ENCODE peak calls at places on chromosomes 5 and 9, in ten cellular contexts. One of them, this sample, is unnamed.

GRCh38 chr9:130147910-130148309 is 24.3 kb upstream of the NCS1 start:
- DNase-seq in astrocyte: no peak
- DNase-seq in body of pancreas: no peak
- DNase-seq in D721Med: no peak
- DNase-seq in PC-3: no peak
- DNase-seq in foreskin fibroblast: no peak
- DNase-seq in BE2C: no peak
- DNase-seq in PC-9: no peak
- DNase-seq in CD8-positive, alpha-beta T cell: no peak
- DNase-seq in H9: no peak
- DNase-seq in this sample: no peak

GRCh38 chr5:56352808-56353590 is 119.9 kb upstream of the ANKRD55 start:
- DNase-seq in CD8-positive, alpha-beta T cell: no peak
- DNase-seq in PC-9: no peak
- DNase-seq in H9: no peak
- DNase-seq in BE2C: no peak
- DNase-seq in PC-3: no peak
- DNase-seq in body of pancreas: no peak
- DNase-seq in D721Med: no peak
- DNase-seq in astrocyte: no peak
- DNase-seq in foreskin fibroblast: no peak
- DNase-seq in this sample: no peak

GRCh38 chr5:178483620-178484019 is 106.6 kb downstream of the COL23A1 start:
- DNase-seq in CD8-positive, alpha-beta T cell: peak
- DNase-seq in BE2C: no peak
- DNase-seq in D721Med: no peak
- DNase-seq in H9: no peak
- DNase-seq in PC-3: no peak
- DNase-seq in astrocyte: no peak
- DNase-seq in PC-9: no peak
- DNase-seq in foreskin fibroblast: no peak
- DNase-seq in body of pancreas: no peak
- DNase-seq in this sample: no peak

GRCh38 chr5:127858116-127858784 is 155.1 kb downstream of the CCDC192 start:
- DNase-seq in CD8-positive, alpha-beta T cell: no peak
- DNase-seq in BE2C: peak
- DNase-seq in H9: no peak
- DNase-seq in PC-9: no peak
- DNase-seq in D721Med: peak
- DNase-seq in PC-3: no peak
- DNase-seq in foreskin fibroblast: no peak
- DNase-seq in astrocyte: peak
- DNase-seq in body of pancreas: no peak
- DNase-seq in this sample: no peak

GRCh38 chr9:99873531-99873930 is 32.9 kb upstream of the STX17 start:
- DNase-seq in D721Med: no peak
- DNase-seq in BE2C: no peak
- DNase-seq in PC-9: peak
- DNase-seq in CD8-positive, alpha-beta T cell: no peak
- DNase-seq in PC-3: peak
- DNase-seq in astrocyte: peak
- DNase-seq in H9: no peak
- DNase-seq in body of pancreas: no peak
- DNase-seq in foreskin fibroblast: peak
- DNase-seq in this sample: no peak

GRCh38 chr9:10009401-10009800 is 603.4 kb downstream of the PTPRD start:
- DNase-seq in astrocyte: no peak
- DNase-seq in D721Med: no peak
- DNase-seq in CD8-positive, alpha-beta T cell: no peak
- DNase-seq in body of pancreas: no peak
- DNase-seq in H9: no peak
- DNase-seq in BE2C: no peak
- DNase-seq in foreskin fibroblast: no peak
- DNase-seq in PC-3: no peak
- DNase-seq in PC-9: no peak
- DNase-seq in this sample: no peak

GRCh38 chr5:181194489-181195248 is 10.3 kb downstream of the TRIM7 start:
- DNase-seq in body of pancreas: peak
- DNase-seq in D721Med: no peak
- DNase-seq in CD8-positive, alpha-beta T cell: no peak
- DNase-seq in PC-9: no peak
- DNase-seq in PC-3: no peak
- DNase-seq in astrocyte: no peak
- DNase-seq in H9: peak
- DNase-seq in foreskin fibroblast: peak
- DNase-seq in BE2C: peak
- DNase-seq in this sample: no peak

GRCh38 chr5:66669862-66670195 is 73.6 kb downstream of the MAST4 start:
- DNase-seq in PC-3: no peak
- DNase-seq in body of pancreas: no peak
- DNase-seq in CD8-positive, alpha-beta T cell: no peak
- DNase-seq in BE2C: no peak
- DNase-seq in H9: no peak
- DNase-seq in PC-9: no peak
- DNase-seq in astrocyte: no peak
- DNase-seq in foreskin fibroblast: no peak
- DNase-seq in D721Med: no peak
- DNase-seq in this sample: no peak

GRCh38 chr9:8241201-8241600 is 441.6 kb upstream of the DMAC1 start:
- DNase-seq in foreskin fibroblast: peak
- DNase-seq in PC-9: no peak
- DNase-seq in PC-3: no peak
- DNase-seq in BE2C: no peak
- DNase-seq in D721Med: no peak
- DNase-seq in H9: no peak
- DNase-seq in astrocyte: no peak
- DNase-seq in CD8-positive, alpha-beta T cell: no peak
- DNase-seq in body of pancreas: no peak
- DNase-seq in this sample: no peak

GRCh38 chr5:34521628-34522290 is 134.4 kb upstream of the RAI14 start:
- DNase-seq in CD8-positive, alpha-beta T cell: no peak
- DNase-seq in body of pancreas: no peak
- DNase-seq in BE2C: no peak
- DNase-seq in PC-3: peak
- DNase-seq in astrocyte: no peak
- DNase-seq in H9: peak
- DNase-seq in PC-9: peak
- DNase-seq in D721Med: no peak
- DNase-seq in foreskin fibroblast: no peak
- DNase-seq in this sample: no peak

DNA sequence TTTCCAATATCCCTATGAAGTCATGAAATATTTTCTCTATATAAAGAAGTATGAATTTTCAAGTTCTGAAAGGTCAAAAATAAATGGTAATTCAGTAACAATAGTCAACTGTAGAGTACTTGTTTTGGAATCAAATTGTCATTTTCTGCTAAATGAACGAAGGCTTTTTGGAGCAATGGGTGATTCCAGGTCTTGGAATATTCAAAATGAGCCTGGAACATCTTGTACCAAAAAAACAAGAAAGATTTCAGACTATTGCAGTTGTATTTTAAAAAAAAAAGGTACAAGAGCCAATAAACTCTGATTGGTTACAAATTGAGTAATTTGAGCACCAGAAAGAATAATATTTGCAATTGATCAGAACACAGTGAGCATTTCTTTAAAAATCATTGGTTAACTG is 730.1 kb downstream of the DTWD2 start:
- DNase-seq in body of pancreas: no peak
- DNase-seq in H9: no peak
- DNase-seq in CD8-positive, alpha-beta T cell: no peak
- DNase-seq in D721Med: no peak
- DNase-seq in astrocyte: no peak
- DNase-seq in PC-9: no peak
- DNase-seq in foreskin fibroblast: no peak
- DNase-seq in PC-3: no peak
- DNase-seq in BE2C: no peak
- DNase-seq in this sample: no peak
- TF ChIP-seq CTCF in body of pancreas: no peak
- TF ChIP-seq CTCF in H9: no peak
- TF ChIP-seq CTCF in CD8-positive, alpha-beta T cell: no peak
- TF ChIP-seq CTCF in D721Med: no peak
- TF ChIP-seq CTCF in astrocyte: no peak
- TF ChIP-seq CTCF in PC-9: no peak
- TF ChIP-seq CTCF in foreskin fibroblast: no peak
- TF ChIP-seq CTCF in PC-3: no peak
- TF ChIP-seq CTCF in BE2C: no peak
- TF ChIP-seq CTCF in this sample: no peak

GRCh38 chr9:126327016-126327749 is 554 bp downstream of the MVB12B start:
- DNase-seq in CD8-positive, alpha-beta T cell: no peak
- DNase-seq in PC-3: no peak
- DNase-seq in astrocyte: no peak
- DNase-seq in BE2C: peak
- DNase-seq in PC-9: no peak
- DNase-seq in D721Med: no peak
- DNase-seq in body of pancreas: peak
- DNase-seq in foreskin fibroblast: peak
- DNase-seq in H9: peak
- DNase-seq in this sample: no peak
- TF ChIP-seq CTCF in CD8-positive, alpha-beta T cell: no peak
- TF ChIP-seq CTCF in PC-3: no peak
- TF ChIP-seq CTCF in astrocyte: no peak
- TF ChIP-seq CTCF in BE2C: no peak
- TF ChIP-seq CTCF in PC-9: no peak
- TF ChIP-seq CTCF in D721Med: no peak
- TF ChIP-seq CTCF in body of pancreas: no peak
- TF ChIP-seq CTCF in foreskin fibroblast: no peak
- TF ChIP-seq CTCF in H9: no peak
- TF ChIP-seq CTCF in this sample: no peak

DNA sequence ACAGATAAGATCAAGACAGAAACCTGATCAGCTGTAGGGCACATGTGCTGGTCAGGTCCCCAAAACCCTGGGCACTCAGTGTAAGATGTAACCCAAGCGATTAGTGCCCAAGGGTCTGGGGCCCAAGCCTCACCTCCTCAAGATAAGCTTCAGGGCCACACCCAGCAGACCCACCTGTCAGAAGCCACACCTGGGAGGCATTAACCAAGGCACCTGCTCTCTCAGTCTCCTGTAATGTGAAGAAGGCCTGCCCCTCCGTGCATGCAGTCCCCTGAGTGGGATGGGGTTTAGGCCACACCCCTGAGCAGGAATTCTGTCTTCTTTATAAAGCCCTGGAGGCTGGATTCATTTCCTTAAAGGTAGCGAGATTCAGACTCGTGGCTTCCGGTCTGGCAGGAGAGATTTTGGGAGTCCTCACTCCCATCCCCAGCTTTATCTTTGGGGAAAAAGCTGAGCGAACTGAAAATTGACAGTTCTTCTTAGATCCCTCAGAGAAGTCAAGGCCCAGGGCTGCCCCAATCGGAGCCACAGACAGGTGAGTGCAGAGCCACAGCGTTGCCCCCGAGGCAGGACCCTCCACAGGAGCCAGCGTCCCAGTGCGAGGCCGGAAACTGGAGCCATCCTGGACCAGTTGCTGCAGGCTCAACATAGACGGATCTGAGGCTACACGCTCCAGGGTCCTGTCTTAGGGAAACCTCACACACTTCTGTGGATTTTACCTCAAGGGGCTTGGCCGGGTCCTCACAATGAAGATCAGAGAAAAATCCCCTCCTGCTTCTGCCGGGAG is 357.6 kb upstream of the IRX4 start:
- DNase-seq in H9: no peak
- DNase-seq in foreskin fibroblast: no peak
- DNase-seq in D721Med: no peak
- DNase-seq in PC-9: no peak
- DNase-seq in CD8-positive, alpha-beta T cell: no peak
- DNase-seq in PC-3: no peak
- DNase-seq in astrocyte: no peak
- DNase-seq in body of pancreas: no peak
- DNase-seq in BE2C: no peak
- DNase-seq in this sample: no peak
- TF ChIP-seq CTCF in H9: no peak
- TF ChIP-seq CTCF in foreskin fibroblast: no peak
- TF ChIP-seq CTCF in D721Med: no peak
- TF ChIP-seq CTCF in PC-9: no peak
- TF ChIP-seq CTCF in CD8-positive, alpha-beta T cell: no peak
- TF ChIP-seq CTCF in PC-3: no peak
- TF ChIP-seq CTCF in astrocyte: no peak
- TF ChIP-seq CTCF in body of pancreas: no peak
- TF ChIP-seq CTCF in BE2C: no peak
- TF ChIP-seq CTCF in this sample: no peak

GRCh38 chr9:89592201-89592815 is 12.5 kb upstream of the GADD45G start:
- DNase-seq in BE2C: no peak
- DNase-seq in PC-3: no peak
- DNase-seq in D721Med: no peak
- DNase-seq in foreskin fibroblast: no peak
- DNase-seq in astrocyte: no peak
- DNase-seq in body of pancreas: no peak
- DNase-seq in H9: no peak
- DNase-seq in CD8-positive, alpha-beta T cell: no peak
- DNase-seq in PC-9: no peak
- DNase-seq in this sample: no peak

GRCh38 chr9:89592963-89593775 is 11.6 kb upstream of the GADD45G start:
- DNase-seq in PC-3: peak
- DNase-seq in foreskin fibroblast: peak
- DNase-seq in D721Med: no peak
- DNase-seq in H9: peak
- DNase-seq in body of pancreas: no peak
- DNase-seq in BE2C: no peak
- DNase-seq in astrocyte: peak
- DNase-seq in PC-9: peak
- DNase-seq in CD8-positive, alpha-beta T cell: no peak
- DNase-seq in this sample: no peak

GRCh38 chr9:89595646-89596045 is 9.2 kb upstream of the GADD45G start:
- DNase-seq in foreskin fibroblast: no peak
- DNase-seq in astrocyte: no peak
- DNase-seq in BE2C: no peak
- DNase-seq in body of pancreas: no peak
- DNase-seq in PC-9: no peak
- DNase-seq in H9: peak
- DNase-seq in PC-3: no peak
- DNase-seq in D721Med: no peak
- DNase-seq in CD8-positive, alpha-beta T cell: no peak
- DNase-seq in this sample: no peak

GRCh38 chr9:89594811-89595550 is 9.8 kb upstream of the GADD45G start:
- DNase-seq in H9: no peak
- DNase-seq in CD8-positive, alpha-beta T cell: no peak
- DNase-seq in D721Med: no peak
- DNase-seq in foreskin fibroblast: no peak
- DNase-seq in body of pancreas: no peak
- DNase-seq in PC-3: no peak
- DNase-seq in astrocyte: no peak
- DNase-seq in BE2C: no peak
- DNase-seq in PC-9: no peak
- DNase-seq in this sample: peak

DNA sequence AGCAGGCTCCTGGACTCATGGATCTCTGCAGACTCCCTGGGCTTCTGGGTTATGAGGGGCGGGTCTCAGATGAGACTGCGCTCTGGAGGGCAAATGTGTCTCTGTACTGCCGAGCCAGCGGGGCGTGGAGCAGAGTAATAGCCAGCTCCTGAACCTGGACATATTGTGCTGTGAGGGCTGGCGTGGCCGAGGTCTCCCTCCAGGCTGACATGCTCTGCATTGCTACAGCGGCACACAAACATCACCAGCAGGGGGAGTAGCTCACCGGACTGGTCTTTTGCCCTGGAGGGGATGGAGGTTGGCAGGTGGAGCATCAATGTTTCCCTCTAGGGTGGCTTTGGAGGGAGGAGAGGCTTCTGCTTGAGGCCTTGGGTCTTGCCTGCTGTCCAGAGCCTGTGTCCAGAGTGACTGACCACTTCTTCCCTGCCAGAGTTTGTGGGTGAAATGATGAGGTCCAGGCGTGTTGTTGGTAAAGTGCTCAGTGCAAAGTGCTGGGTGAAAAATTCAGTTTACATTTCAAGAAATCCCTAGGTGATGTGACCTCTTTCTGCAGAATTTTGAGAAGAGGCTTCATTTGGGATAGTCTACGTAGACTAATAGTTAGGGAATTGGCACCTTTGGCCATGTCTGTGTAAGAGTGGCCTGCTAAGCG is 10.9 kb upstream of the GADD45G start:
- DNase-seq in CD8-positive, alpha-beta T cell: peak
- DNase-seq in body of pancreas: peak
- DNase-seq in H9: peak
- DNase-seq in D721Med: no peak
- DNase-seq in astrocyte: no peak
- DNase-seq in foreskin fibroblast: peak
- DNase-seq in BE2C: peak
- DNase-seq in PC-3: peak
- DNase-seq in PC-9: no peak
- DNase-seq in this sample: no peak
- TF ChIP-seq CTCF in CD8-positive, alpha-beta T cell: peak
- TF ChIP-seq CTCF in body of pancreas: peak
- TF ChIP-seq CTCF in H9: peak
- TF ChIP-seq CTCF in D721Med: peak
- TF ChIP-seq CTCF in astrocyte: peak
- TF ChIP-seq CTCF in foreskin fibroblast: peak
- TF ChIP-seq CTCF in BE2C: peak
- TF ChIP-seq CTCF in PC-3: peak
- TF ChIP-seq CTCF in PC-9: peak
- TF ChIP-seq CTCF in this sample: peak

This sample was measured in type B pancreatic cell.